ENCODE peak calls at places on chromosomes 5 and 9, in eight cellular contexts. Q is NCI-H1105; Y is transverse colon; M is ecto neural progenitor cell; B is stimulated activated CD4-positive, alpha-beta T cell treated with anti-CD3 and anti-CD28 coated beads, Interleukin-2, amount 100 ng/mL, for 48 hours; O is M059J; L is stimulated activated CD8-positive, alpha-beta memory T cell treated with anti-CD3 and anti-CD28 coated beads, Interleukin-7, amount 100 ng/mL, for 4 hours; U is AG08396. X is an unnamed sample.

GRCh38 chr5:179316111-179316551 is 29.1 kb downstream of the ADAMTS2 start:
- DNase-seq in Q (no peak), L (no peak), M (no peak), U (no peak), O (no peak), B (no peak), Y (no peak), X (no peak)

GRCh38 chr9:134375011-134375390 is 48.7 kb downstream of the RXRA start:
- DNase-seq in Q (no peak), U (peak; percentile 64), O (no peak), Y (no peak), L (no peak), B (no peak), M (no peak), X (no peak)

GRCh38 chr9:121466142-121466541 is 33.5 kb downstream of the GGTA1 start:
- DNase-seq in Q (no peak), O (no peak), L (no peak), Y (no peak), U (no peak), M (no peak), B (no peak), X (no peak)

GRCh38 chr5:34930527-34930844 is 1.1 kb downstream of the DNAJC21 start:
- DNase-seq in O (peak; percentile 68), M (no peak), U (peak; percentile 26), Q (no peak), B (no peak), Y (no peak), L (no peak), X (no peak)

GRCh38 chr5:132687995-132688394 is 14.2 kb downstream of the IL4 start:
- DNase-seq in Q (no peak), Y (no peak), M (no peak), U (no peak), L (no peak), O (no peak), B (no peak), X (no peak)

GRCh38 chr9:131545003-131545785 is at the start of gene PRRT1B:
- DNase-seq in Y (peak; percentile 89), M (peak; percentile 47), O (no peak), U (no peak), L (no peak), Q (no peak), B (no peak), X (no peak)

GRCh38 chr5:96661841-96662724 is at the start of gene CAST:
- DNase-seq in L (peak; percentile 59), B (peak; percentile 71), U (peak; percentile 92), O (peak; percentile 96), Q (no peak), Y (peak; percentile 92), M (peak; percentile 93), X (peak; percentile 33)

GRCh38 chr5:179818746-179819295 is 1.9 kb upstream of the SQSTM1 start:
- DNase-seq in Q (peak; percentile 49), L (peak; percentile 73), U (peak; percentile 93), B (peak; percentile 74), M (peak; percentile 74), Y (peak; percentile 97), O (peak; percentile 93), X (peak; percentile 75)

GRCh38 chr5:165525268-165525667 is 2019.8 kb downstream of the MAT2B start:
- DNase-seq in O (no peak), Q (no peak), M (no peak), L (no peak), U (peak; percentile 15), Y (no peak), B (no peak), X (no peak)

X was measured in GDM1.